ENCODE peak calls at places on chromosomes 1 and 21, in eight cellular contexts. G is H9, E is tibial artery, M is tibial nerve, Q is body of pancreas, H is adrenal gland, P is OCI-LY7, Y is IMR-90. O is an unnamed sample. For H3K4me1, the result is how much of the 10 kb centered on the place peaks cover.

GRCh38 chr1:198638894-198639319 is at the start of gene PTPRC:
- DNase-seq in G (no peak), E (no peak), M (no peak), Q (no peak), H (no peak), P (peak), Y (no peak), O (no peak)

GRCh38 chr1:41540886-41541591 is 56.6 kb upstream of the EDN2 start:
- DNase-seq in G (no peak), E (no peak), M (no peak), Q (peak), H (no peak), P (no peak), Y (peak), O (no peak)

GRCh38 chr1:17239420-17239819 is 9.5 kb upstream of the PADI3 start:
- DNase-seq in G (peak), E (no peak), M (peak), Q (peak), H (peak), P (peak), Y (peak), O (no peak)

GRCh38 chr1:46152021-46152420 is 19.6 kb upstream of the PIK3R3 start:
- DNase-seq in G (no peak), E (no peak), M (no peak), Q (no peak), H (no peak), P (no peak), Y (peak), O (no peak)

GRCh38 chr21:29376556-29376955 is 77.8 kb downstream of the BACH1 start:
- DNase-seq in G (peak), E (peak), M (peak), Q (peak), H (no peak), P (peak), Y (no peak), O (peak)

GRCh38 chr1:246748006-246748405 is 23.8 kb downstream of the SCCPDH start:
- DNase-seq in G (no peak), E (no peak), M (no peak), Q (no peak), H (no peak), P (no peak), Y (no peak), O (no peak)

GRCh38 chr1:8858112-8858668 is 20.3 kb downstream of the ENO1 start:
- DNase-seq in G (no peak), E (no peak), M (peak), Q (peak), H (no peak), P (no peak), Y (peak), O (no peak)

GRCh38 chr1:16184557-16185303 is 27.7 kb downstream of the ARHGEF19 start:
- DNase-seq in G (no peak), E (no peak), M (no peak), Q (no peak), H (no peak), P (no peak), Y (no peak), O (no peak)

GRCh38 chr1:85406887-85407593 is 57.9 kb downstream of the DDAH1 start:
- DNase-seq in G (no peak), E (peak), M (peak), Q (peak), H (peak), P (no peak), Y (peak), O (peak)

GRCh38 chr21:39110431-39110830 is 72.8 kb downstream of the PSMG1 start:
- DNase-seq in G (no peak), E (no peak), M (no peak), Q (no peak), H (no peak), P (no peak), Y (peak), O (no peak)

GRCh38 chr1:63789856-63790605 is 16.2 kb downstream of the ROR1 start:
- DNase-seq in G (no peak), E (no peak), M (no peak), Q (no peak), H (no peak), P (no peak), Y (no peak), O (no peak)

GRCh38 chr1:40036574-40036973 is 4.0 kb upstream of the CAP1 start:
- DNase-seq in G (no peak), E (peak), M (peak), Q (peak), H (peak), P (no peak), Y (peak), O (no peak)

GRCh38 chr1:219439376-219439775 is 173.5 kb downstream of the ZC3H11B start:
- DNase-seq in G (no peak), E (no peak), M (no peak), Q (no peak), H (no peak), P (no peak), Y (peak), O (no peak)

DNA sequence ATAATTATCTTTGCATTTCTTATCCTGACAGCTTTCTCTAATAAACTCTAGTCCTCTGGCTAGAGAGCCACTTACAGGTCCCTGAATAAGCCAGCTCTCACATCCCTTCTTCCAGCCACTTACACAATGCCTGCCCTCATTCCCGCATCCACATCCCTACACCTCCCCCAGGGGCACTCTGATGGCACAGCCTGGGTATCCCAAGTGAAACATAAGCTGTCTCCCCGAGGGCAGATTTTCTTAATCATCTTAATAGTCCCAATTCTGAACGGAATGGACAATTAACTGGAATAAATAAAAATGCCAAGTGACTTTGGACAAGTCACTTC is 4.9 kb downstream of the RHOC start:
- DNase-seq in G (no peak), E (peak), M (no peak), Q (no peak), H (no peak), P (no peak), Y (no peak), O (no peak)
- H3K27ac ChIP-seq in G (no peak), E (peak), M (peak), Q (no peak), H (peak), P (no peak), Y (no peak), O (peak)

GRCh38 chr1:32758795-32759430 is 56.3 kb upstream of the SYNC start:
- DNase-seq in G (no peak), E (no peak), M (no peak), Q (no peak), H (no peak), P (no peak), Y (no peak), O (no peak)
- H3K4me1 ChIP-seq in G (under half), E (under half), M (under half), Q (half or more), H (half or more), P (under half), Y (under half), O (under half)

GRCh38 chr1:204145033-204145504 is 6.8 kb downstream of the ETNK2 start:
- DNase-seq in G (no peak), E (no peak), M (no peak), Q (no peak), H (no peak), P (no peak), Y (no peak), O (no peak)
- H3K27ac ChIP-seq in G (no peak), E (no peak), M (no peak), Q (no peak), H (no peak), P (no peak), Y (no peak), O (no peak)

DNA sequence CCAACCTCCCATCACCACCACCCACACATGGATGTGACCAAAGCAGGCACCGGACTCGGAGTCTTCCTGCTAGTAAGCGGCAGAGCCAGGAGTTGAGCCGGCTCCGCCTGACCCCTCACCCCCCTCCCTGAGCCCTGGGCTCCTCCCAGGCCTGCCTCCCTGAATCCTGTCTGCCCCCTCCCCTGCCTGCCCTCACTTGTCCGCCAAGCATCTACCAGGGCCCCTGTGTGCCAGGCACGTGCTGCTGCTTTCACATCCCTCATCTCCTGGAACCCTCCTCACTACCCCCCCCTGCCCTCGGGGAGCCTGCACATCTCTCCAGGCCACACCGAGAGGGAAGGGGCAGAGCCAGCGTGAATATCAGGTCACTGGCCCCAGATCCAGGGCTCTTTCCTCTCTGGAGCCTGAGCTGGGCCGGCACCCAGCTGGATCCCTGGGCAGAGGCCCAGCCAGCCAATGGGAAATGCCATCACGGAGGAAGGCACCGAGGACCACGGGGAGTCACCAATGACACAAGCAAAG is 23.1 kb downstream of the KCNN3 start:
- DNase-seq in G (no peak), E (no peak), M (no peak), Q (no peak), H (no peak), P (no peak), Y (no peak), O (no peak)
- H3K4me1 ChIP-seq in G (under half), E (under half), M (under half), Q (under half), H (under half), P (under half), Y (under half), O (under half)